ENCODE peak calls at places on chromosomes 11 and 22, in four cellular contexts. V is hepatocyte, S is retinal pigment epithelial cell, A is Peyer's patch. Y is an unnamed sample.

GRCh38 chr11:848380-848931 is 5.8 kb downstream of the TSPAN4 start:
- DNase-seq in A (peak; percentile 54), S (no peak), V (peak; percentile 71), Y (peak; percentile 75)

GRCh38 chr11:131894615-131895544 is 524.5 kb downstream of the NTM start:
- DNase-seq in V (no peak), A (no peak), S (no peak), Y (no peak)

GRCh38 chr11:128448487-128448886 is 138.9 kb downstream of the ETS1 start:
- DNase-seq in V (peak; percentile 89), S (peak; percentile 81), A (no peak), Y (peak; percentile 84)

GRCh38 chr11:7651140-7651551 is 22.2 kb downstream of the CYB5R2 start:
- DNase-seq in S (no peak), V (no peak), A (no peak), Y (no peak)

GRCh38 chr22:28894320-28894719 is 10.9 kb downstream of the ZNRF3 start:
- DNase-seq in S (no peak), V (no peak), A (no peak), Y (no peak)

GRCh38 chr11:31875861-31876625 is 64.9 kb upstream of the PAX6 start:
- DNase-seq in V (no peak), S (no peak), A (no peak), Y (no peak)

GRCh38 chr11:31582697-31583096 is 73.1 kb downstream of the ELP4 start:
- DNase-seq in S (no peak), A (no peak), V (no peak), Y (no peak)

GRCh38 chr11:114081641-114082414 is 22.3 kb downstream of the ZBTB16 start:
- DNase-seq in S (peak; percentile 18), A (no peak), V (peak; percentile 39), Y (no peak)

GRCh38 chr11:6377902-6378694 is 12.2 kb upstream of the SMPD1 start:
- DNase-seq in A (no peak), S (no peak), V (no peak), Y (no peak)

GRCh38 chr11:115911656-115912055 is 407.4 kb upstream of the CADM1 start:
- DNase-seq in V (no peak), S (peak; percentile 68), A (no peak), Y (no peak)

GRCh38 chr11:121933694-121934093 is 182.3 kb downstream of the BLID start:
- DNase-seq in S (no peak), V (no peak), A (no peak), Y (no peak)

GRCh38 chr22:44475706-44476105 is 22.3 kb downstream of the RTL6 start:
- DNase-seq in S (no peak), A (no peak), V (no peak), Y (no peak)

GRCh38 chr11:76102772-76103171 is 103.5 kb downstream of the WNT11 start:
- DNase-seq in A (no peak), V (peak; percentile 8), S (peak; percentile 45), Y (no peak)

GRCh38 chr11:65538232-65538914 is 13.5 kb downstream of the SCYL1 start:
- DNase-seq in S (no peak), A (no peak), V (peak; percentile 12), Y (no peak)

GRCh38 chr11:60764879-60765278 is 8.2 kb downstream of the MS4A15 start:
- DNase-seq in V (no peak), S (no peak), A (no peak), Y (no peak)

GRCh38 chr22:27242111-27242436 is 559.5 kb downstream of the MN1 start:
- DNase-seq in A (no peak), S (no peak), V (no peak), Y (no peak)

GRCh38 chr11:113778111-113778910 is 1.3 kb upstream of the CLDN25 start:
- DNase-seq in A (no peak), V (peak; percentile 43), S (peak; percentile 67), Y (peak; percentile 36)

GRCh38 chr22:41367039-41367679 is 14.6 kb upstream of the TEF start:
- DNase-seq in S (peak; percentile 89), A (peak; percentile 47), V (peak; percentile 93), Y (peak; percentile 97)

GRCh38 chr11:20963596-20963995 is 294.2 kb downstream of the NELL1 start:
- DNase-seq in V (no peak), S (no peak), A (no peak), Y (no peak)

GRCh38 chr22:21587803-21588611 is 20.5 kb downstream of the UBE2L3 start:
- DNase-seq in A (peak; percentile 29), V (no peak), S (no peak), Y (no peak)

DNA sequence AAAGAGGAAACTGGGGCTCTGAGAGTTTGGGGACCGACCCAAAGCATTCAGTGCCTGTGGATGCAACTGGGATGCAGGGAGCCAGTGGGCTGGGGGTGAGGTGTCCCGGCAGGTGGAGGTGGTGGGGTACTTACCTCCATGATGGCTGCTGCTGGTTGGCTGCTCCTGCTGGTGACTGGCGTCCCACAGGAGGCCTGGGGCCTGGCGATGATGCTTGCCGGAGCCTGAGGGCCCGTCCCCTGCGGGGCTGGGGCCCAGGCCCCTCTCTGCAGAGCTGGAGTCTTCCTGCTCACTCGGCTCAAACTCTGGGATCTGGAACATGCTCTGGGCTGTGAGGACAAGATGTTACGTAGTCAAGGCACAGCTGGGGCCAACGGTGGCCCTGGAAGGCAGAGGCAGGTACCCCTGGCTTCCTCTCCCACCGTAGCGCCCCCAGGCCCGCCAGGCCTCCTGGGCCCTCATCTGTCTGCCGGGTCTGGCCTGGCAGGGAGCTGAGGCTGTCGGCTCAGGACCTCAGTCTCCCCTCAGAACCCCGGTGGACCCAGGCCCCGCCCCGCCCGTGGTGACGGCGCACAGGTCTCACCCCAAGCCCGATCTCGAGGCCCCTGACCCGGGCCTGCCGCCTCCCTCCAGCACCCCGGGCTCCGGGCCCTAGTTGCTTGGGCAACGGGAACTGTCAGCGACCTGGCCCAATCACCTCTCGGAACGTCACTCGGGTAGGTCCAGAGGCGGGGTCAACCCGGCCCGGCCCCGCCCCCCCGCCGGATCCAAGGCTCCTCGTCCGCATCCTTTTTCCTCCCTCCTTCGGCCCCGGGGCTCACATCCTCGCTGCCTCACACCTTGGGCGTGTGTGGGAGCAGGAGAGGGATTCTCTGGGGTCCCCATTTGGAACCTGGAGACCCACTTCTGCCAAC is at the start of gene BAD:
- DNase-seq in S (peak; percentile 68), A (peak; percentile 96), V (peak; percentile 97), Y (peak; percentile 92)
- TF ChIP-seq CTCF in S (no peak), A (no peak), V (no peak), Y (no peak)

GRCh38 chr11:45592581-45592980 is 72.8 kb downstream of the CHST1 start:
- DNase-seq in V (no peak), S (no peak), A (no peak), Y (no peak)
- TF ChIP-seq CTCF in V (no peak), S (no peak), A (no peak), Y (no peak)

GRCh38 chr11:27898166-27898565 is 197.9 kb upstream of the BDNF start:
- DNase-seq in S (no peak), V (no peak), A (no peak), Y (no peak)

GRCh38 chr11:27904358-27905055 is 203.4 kb downstream of the KIF18A start:
- DNase-seq in S (no peak), A (no peak), V (no peak), Y (no peak)

GRCh38 chr11:27907534-27907933 is 200.4 kb downstream of the KIF18A start:
- DNase-seq in S (no peak), V (no peak), A (no peak), Y (no peak)

DNA sequence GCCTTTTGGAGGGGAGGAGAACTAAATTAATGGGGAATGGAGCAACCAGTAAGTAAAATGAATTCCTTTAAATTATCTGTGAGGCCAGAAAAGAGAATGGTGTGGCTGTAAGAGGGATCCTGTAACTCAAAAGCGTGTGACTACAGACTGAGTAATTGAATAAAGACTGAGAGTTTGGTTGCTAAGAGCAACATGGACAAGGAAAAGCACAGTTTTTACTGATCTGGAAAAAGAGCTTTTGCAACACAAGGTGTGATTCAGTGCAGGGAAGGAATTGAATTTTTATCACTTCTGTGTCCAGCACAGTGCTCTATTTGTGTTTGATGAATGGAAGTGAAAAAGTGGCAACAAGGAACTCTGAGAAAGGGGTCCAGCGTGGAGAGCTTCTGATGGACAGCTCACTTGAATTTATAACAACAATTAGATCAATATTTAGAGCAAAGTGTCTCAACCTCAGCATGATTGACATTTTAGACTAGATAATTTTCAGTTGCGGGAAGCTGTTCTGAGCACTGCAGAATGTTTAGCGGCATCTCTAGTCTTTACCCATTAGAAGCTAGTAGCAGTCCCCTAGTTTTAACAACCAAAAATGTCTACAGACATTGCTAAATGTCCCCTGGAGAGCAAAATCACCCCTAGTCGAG is 202.8 kb upstream of the BDNF start:
- DNase-seq in S (no peak), A (no peak), V (no peak), Y (no peak)
- TF ChIP-seq CTCF in S (no peak), A (no peak), V (no peak), Y (no peak)

DNA sequence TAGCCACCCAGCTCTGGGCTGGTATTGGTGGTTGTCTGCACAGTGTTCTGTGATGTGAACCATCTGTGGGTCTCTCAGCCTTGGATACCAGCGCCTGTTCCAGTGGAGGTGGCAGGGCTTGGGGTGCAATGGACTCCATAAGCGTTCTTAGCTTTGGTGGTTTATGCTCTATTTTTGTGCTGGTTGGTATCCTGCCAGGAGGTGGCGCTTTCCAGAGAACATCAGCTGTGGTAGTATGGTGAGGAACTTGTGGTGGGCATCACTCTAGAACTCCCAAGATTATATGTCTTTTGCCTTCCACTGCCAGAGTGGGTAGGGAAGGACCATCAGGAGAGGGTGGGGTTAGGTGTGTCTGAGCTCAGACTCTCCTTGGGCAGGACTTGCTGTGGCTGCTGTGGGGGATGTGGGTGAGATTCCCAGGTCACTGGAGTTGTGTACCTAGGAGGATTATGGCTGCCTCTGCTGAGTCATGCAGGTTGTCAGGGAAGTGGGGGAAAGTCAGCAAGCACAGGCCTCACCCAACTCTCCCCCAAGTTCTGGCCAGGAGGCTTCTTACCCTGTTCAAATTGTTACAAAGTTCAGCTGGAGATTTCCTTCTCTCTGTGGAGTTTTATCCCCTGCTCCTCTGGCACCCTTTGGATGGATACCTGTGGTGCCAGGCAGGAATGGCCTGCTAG is 47.2 kb downstream of the MRGPRX2 start:
- DNase-seq in A (no peak), S (no peak), V (peak; percentile 6), Y (peak; percentile 3)
- TF ChIP-seq CTCF in A (no peak), S (peak; percentile 37), V (no peak), Y (no peak)

DNA sequence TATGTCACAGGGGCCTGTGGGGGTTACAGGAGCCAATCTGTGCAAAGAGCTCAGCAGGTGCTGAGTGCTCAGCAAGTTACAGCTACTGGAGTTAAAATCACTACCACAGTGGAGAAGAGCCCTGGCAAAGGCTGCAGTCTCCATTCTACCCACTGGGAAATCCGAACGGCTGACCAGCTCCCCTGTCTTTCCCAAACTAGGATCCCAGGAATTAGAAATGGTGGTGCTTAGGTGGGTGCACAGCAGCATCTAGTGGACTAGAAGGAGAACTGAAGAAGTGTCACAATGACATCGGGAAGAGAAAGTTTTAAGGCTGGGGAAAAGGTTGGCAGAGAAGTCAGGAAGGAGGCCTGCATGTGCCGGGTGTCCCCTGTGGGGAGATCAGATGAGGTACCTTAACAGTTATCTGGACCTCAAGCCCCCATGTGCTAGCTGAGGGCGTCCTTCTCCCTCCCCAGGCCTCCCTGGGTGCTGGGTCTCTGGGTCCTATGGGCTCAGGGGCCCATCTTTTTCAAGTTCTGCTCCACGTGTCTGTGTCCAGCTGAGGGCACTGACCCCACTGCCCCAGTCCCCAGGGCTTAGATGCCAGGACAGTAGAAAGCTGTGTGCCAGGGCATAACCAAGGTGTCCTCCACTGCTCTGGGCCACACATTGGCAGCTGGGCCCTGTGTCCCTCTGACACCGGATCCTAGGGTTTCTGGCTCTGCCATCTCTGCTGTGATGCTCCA is 1.9 kb downstream of the PIWIL3 start:
- DNase-seq in A (no peak), S (no peak), V (peak; percentile 46), Y (peak; percentile 31)
- TF ChIP-seq CTCF in A (no peak), S (peak; percentile 67), V (peak; percentile 60), Y (peak; percentile 56)